ENCODE peak calls at places on chromosomes 7 and 10, in eight cellular contexts. One of them, this sample, is unnamed.

GRCh38 chr10:105187243-105187642 is 546.2 kb downstream of the SORCS3 start:
- DNase-seq in heart left ventricle: no peak
- DNase-seq in effector memory CD4-positive, alpha-beta T cell: no peak
- DNase-seq in astrocyte of the cerebellum: peak
- DNase-seq in lung: no peak
- DNase-seq in H7: no peak
- DNase-seq in dorsolateral prefrontal cortex: no peak
- DNase-seq in astrocyte of the spinal cord: peak
- DNase-seq in this sample: no peak

GRCh38 chr10:51910596-51910995 is 211.2 kb upstream of the CSTF2T start:
- DNase-seq in heart left ventricle: no peak
- DNase-seq in effector memory CD4-positive, alpha-beta T cell: no peak
- DNase-seq in astrocyte of the cerebellum: no peak
- DNase-seq in lung: no peak
- DNase-seq in H7: no peak
- DNase-seq in dorsolateral prefrontal cortex: no peak
- DNase-seq in astrocyte of the spinal cord: no peak
- DNase-seq in this sample: no peak

GRCh38 chr7:45080265-45080957 is 8.4 kb downstream of the NACAD start:
- DNase-seq in heart left ventricle: no peak
- DNase-seq in effector memory CD4-positive, alpha-beta T cell: no peak
- DNase-seq in astrocyte of the cerebellum: no peak
- DNase-seq in lung: no peak
- DNase-seq in H7: peak
- DNase-seq in dorsolateral prefrontal cortex: no peak
- DNase-seq in astrocyte of the spinal cord: no peak
- DNase-seq in this sample: no peak

GRCh38 chr10:15370741-15371701 is at the start of gene FAM171A1:
- DNase-seq in heart left ventricle: peak
- DNase-seq in effector memory CD4-positive, alpha-beta T cell: peak
- DNase-seq in astrocyte of the cerebellum: no peak
- DNase-seq in lung: no peak
- DNase-seq in H7: peak
- DNase-seq in dorsolateral prefrontal cortex: peak
- DNase-seq in astrocyte of the spinal cord: peak
- DNase-seq in this sample: no peak

GRCh38 chr10:29064665-29065064 is 224.2 kb upstream of the LYZL1 start:
- DNase-seq in heart left ventricle: no peak
- DNase-seq in effector memory CD4-positive, alpha-beta T cell: no peak
- DNase-seq in astrocyte of the cerebellum: no peak
- DNase-seq in lung: no peak
- DNase-seq in H7: no peak
- DNase-seq in dorsolateral prefrontal cortex: no peak
- DNase-seq in astrocyte of the spinal cord: no peak
- DNase-seq in this sample: no peak

GRCh38 chr7:3722396-3722846 is 421.4 kb downstream of the SDK1 start:
- DNase-seq in heart left ventricle: no peak
- DNase-seq in effector memory CD4-positive, alpha-beta T cell: no peak
- DNase-seq in astrocyte of the cerebellum: no peak
- DNase-seq in lung: no peak
- DNase-seq in H7: peak
- DNase-seq in dorsolateral prefrontal cortex: peak
- DNase-seq in astrocyte of the spinal cord: peak
- DNase-seq in this sample: no peak

GRCh38 chr10:31602541-31603244 is 283.7 kb downstream of the ZEB1 start:
- DNase-seq in heart left ventricle: peak
- DNase-seq in effector memory CD4-positive, alpha-beta T cell: no peak
- DNase-seq in astrocyte of the cerebellum: no peak
- DNase-seq in lung: peak
- DNase-seq in H7: peak
- DNase-seq in dorsolateral prefrontal cortex: peak
- DNase-seq in astrocyte of the spinal cord: peak
- DNase-seq in this sample: no peak

GRCh38 chr7:107387077-107387476 is 82.8 kb upstream of the GPR22 start:
- DNase-seq in heart left ventricle: peak
- DNase-seq in effector memory CD4-positive, alpha-beta T cell: no peak
- DNase-seq in astrocyte of the cerebellum: peak
- DNase-seq in lung: no peak
- DNase-seq in H7: peak
- DNase-seq in dorsolateral prefrontal cortex: no peak
- DNase-seq in astrocyte of the spinal cord: peak
- DNase-seq in this sample: no peak

GRCh38 chr7:75054744-75055527 is 18.7 kb downstream of the RCC1L start:
- DNase-seq in heart left ventricle: peak
- DNase-seq in effector memory CD4-positive, alpha-beta T cell: no peak
- DNase-seq in astrocyte of the cerebellum: peak
- DNase-seq in lung: peak
- DNase-seq in H7: no peak
- DNase-seq in dorsolateral prefrontal cortex: peak
- DNase-seq in astrocyte of the spinal cord: peak
- DNase-seq in this sample: peak

GRCh38 chr7:109059089-109059488 is 489.4 kb downstream of the DNAJB9 start:
- DNase-seq in heart left ventricle: no peak
- DNase-seq in effector memory CD4-positive, alpha-beta T cell: no peak
- DNase-seq in astrocyte of the cerebellum: no peak
- DNase-seq in lung: no peak
- DNase-seq in H7: no peak
- DNase-seq in dorsolateral prefrontal cortex: no peak
- DNase-seq in astrocyte of the spinal cord: no peak
- DNase-seq in this sample: no peak

GRCh38 chr10:130485241-130485957 is 349.2 kb downstream of the GLRX3 start:
- DNase-seq in heart left ventricle: no peak
- DNase-seq in effector memory CD4-positive, alpha-beta T cell: no peak
- DNase-seq in astrocyte of the cerebellum: no peak
- DNase-seq in lung: no peak
- DNase-seq in H7: peak
- DNase-seq in dorsolateral prefrontal cortex: no peak
- DNase-seq in astrocyte of the spinal cord: no peak
- DNase-seq in this sample: no peak

GRCh38 chr7:4248295-4248694 is 433.8 kb upstream of the FOXK1 start:
- DNase-seq in heart left ventricle: no peak
- DNase-seq in effector memory CD4-positive, alpha-beta T cell: no peak
- DNase-seq in astrocyte of the cerebellum: no peak
- DNase-seq in lung: no peak
- DNase-seq in H7: no peak
- DNase-seq in dorsolateral prefrontal cortex: no peak
- DNase-seq in astrocyte of the spinal cord: no peak
- DNase-seq in this sample: no peak

GRCh38 chr7:107982463-107982862 is 20.5 kb downstream of the LAMB1 start:
- DNase-seq in heart left ventricle: no peak
- DNase-seq in effector memory CD4-positive, alpha-beta T cell: no peak
- DNase-seq in astrocyte of the cerebellum: no peak
- DNase-seq in lung: no peak
- DNase-seq in H7: no peak
- DNase-seq in dorsolateral prefrontal cortex: no peak
- DNase-seq in astrocyte of the spinal cord: no peak
- DNase-seq in this sample: no peak

GRCh38 chr10:86311176-86311575 is 55.4 kb downstream of the GRID1 start:
- DNase-seq in heart left ventricle: no peak
- DNase-seq in effector memory CD4-positive, alpha-beta T cell: no peak
- DNase-seq in astrocyte of the cerebellum: no peak
- DNase-seq in lung: no peak
- DNase-seq in H7: no peak
- DNase-seq in dorsolateral prefrontal cortex: no peak
- DNase-seq in astrocyte of the spinal cord: no peak
- DNase-seq in this sample: no peak

GRCh38 chr10:43249962-43250624 is 16.8 kb downstream of the RASGEF1A start:
- DNase-seq in heart left ventricle: peak
- DNase-seq in effector memory CD4-positive, alpha-beta T cell: no peak
- DNase-seq in astrocyte of the cerebellum: no peak
- DNase-seq in lung: no peak
- DNase-seq in H7: peak
- DNase-seq in dorsolateral prefrontal cortex: no peak
- DNase-seq in astrocyte of the spinal cord: no peak
- DNase-seq in this sample: no peak

GRCh38 chr7:157496426-157497275 is 159.8 kb downstream of the DNAJB6 start:
- DNase-seq in heart left ventricle: no peak
- DNase-seq in effector memory CD4-positive, alpha-beta T cell: no peak
- DNase-seq in astrocyte of the cerebellum: no peak
- DNase-seq in lung: no peak
- DNase-seq in H7: peak
- DNase-seq in dorsolateral prefrontal cortex: no peak
- DNase-seq in astrocyte of the spinal cord: no peak
- DNase-seq in this sample: no peak

GRCh38 chr10:110488124-110488681 is 9.5 kb upstream of the DUSP5 start:
- DNase-seq in heart left ventricle: no peak
- DNase-seq in effector memory CD4-positive, alpha-beta T cell: no peak
- DNase-seq in astrocyte of the cerebellum: no peak
- DNase-seq in lung: no peak
- DNase-seq in H7: no peak
- DNase-seq in dorsolateral prefrontal cortex: no peak
- DNase-seq in astrocyte of the spinal cord: peak
- DNase-seq in this sample: no peak

GRCh38 chr10:27369832-27370231 is 129.2 kb upstream of the ACBD5 start:
- DNase-seq in heart left ventricle: no peak
- DNase-seq in effector memory CD4-positive, alpha-beta T cell: no peak
- DNase-seq in astrocyte of the cerebellum: no peak
- DNase-seq in lung: no peak
- DNase-seq in H7: no peak
- DNase-seq in dorsolateral prefrontal cortex: no peak
- DNase-seq in astrocyte of the spinal cord: no peak
- DNase-seq in this sample: no peak

GRCh38 chr10:7968510-7968909 is 86.0 kb upstream of the GATA3 start:
- DNase-seq in heart left ventricle: no peak
- DNase-seq in effector memory CD4-positive, alpha-beta T cell: no peak
- DNase-seq in astrocyte of the cerebellum: no peak
- DNase-seq in lung: no peak
- DNase-seq in H7: no peak
- DNase-seq in dorsolateral prefrontal cortex: no peak
- DNase-seq in astrocyte of the spinal cord: no peak
- DNase-seq in this sample: no peak

GRCh38 chr10:11886138-11886474 is 63.0 kb downstream of the PROSER2 start:
- DNase-seq in heart left ventricle: no peak
- DNase-seq in effector memory CD4-positive, alpha-beta T cell: no peak
- DNase-seq in astrocyte of the cerebellum: no peak
- DNase-seq in lung: no peak
- DNase-seq in H7: no peak
- DNase-seq in dorsolateral prefrontal cortex: no peak
- DNase-seq in astrocyte of the spinal cord: no peak
- DNase-seq in this sample: no peak

GRCh38 chr10:3100856-3101640 is 33.7 kb downstream of the PFKP start:
- DNase-seq in heart left ventricle: no peak
- DNase-seq in effector memory CD4-positive, alpha-beta T cell: no peak
- DNase-seq in astrocyte of the cerebellum: no peak
- DNase-seq in lung: no peak
- DNase-seq in H7: no peak
- DNase-seq in dorsolateral prefrontal cortex: no peak
- DNase-seq in astrocyte of the spinal cord: no peak
- DNase-seq in this sample: no peak

GRCh38 chr10:17737021-17737965 is 14.7 kb upstream of the TMEM236 start:
- DNase-seq in heart left ventricle: peak
- DNase-seq in effector memory CD4-positive, alpha-beta T cell: no peak
- DNase-seq in astrocyte of the cerebellum: peak
- DNase-seq in lung: no peak
- DNase-seq in H7: no peak
- DNase-seq in dorsolateral prefrontal cortex: no peak
- DNase-seq in astrocyte of the spinal cord: peak
- DNase-seq in this sample: peak

GRCh38 chr10:110209926-110210662 is 2.7 kb downstream of the MXI1 start:
- DNase-seq in heart left ventricle: peak
- DNase-seq in effector memory CD4-positive, alpha-beta T cell: peak
- DNase-seq in astrocyte of the cerebellum: no peak
- DNase-seq in lung: no peak
- DNase-seq in H7: peak
- DNase-seq in dorsolateral prefrontal cortex: peak
- DNase-seq in astrocyte of the spinal cord: peak
- DNase-seq in this sample: no peak

GRCh38 chr10:5663692-5664427 is 2.5 kb downstream of the ASB13 start:
- DNase-seq in heart left ventricle: peak
- DNase-seq in effector memory CD4-positive, alpha-beta T cell: no peak
- DNase-seq in astrocyte of the cerebellum: no peak
- DNase-seq in lung: no peak
- DNase-seq in H7: peak
- DNase-seq in dorsolateral prefrontal cortex: no peak
- DNase-seq in astrocyte of the spinal cord: no peak
- DNase-seq in this sample: no peak

GRCh38 chr10:100697070-100697469 is 48.3 kb upstream of the PAX2 start:
- DNase-seq in heart left ventricle: no peak
- DNase-seq in effector memory CD4-positive, alpha-beta T cell: no peak
- DNase-seq in astrocyte of the cerebellum: no peak
- DNase-seq in lung: no peak
- DNase-seq in H7: no peak
- DNase-seq in dorsolateral prefrontal cortex: no peak
- DNase-seq in astrocyte of the spinal cord: peak
- DNase-seq in this sample: no peak

GRCh38 chr7:102305414-102306268 is 19.0 kb downstream of the SH2B2 start:
- DNase-seq in heart left ventricle: no peak
- DNase-seq in effector memory CD4-positive, alpha-beta T cell: no peak
- DNase-seq in astrocyte of the cerebellum: no peak
- DNase-seq in lung: no peak
- DNase-seq in H7: no peak
- DNase-seq in dorsolateral prefrontal cortex: no peak
- DNase-seq in astrocyte of the spinal cord: no peak
- DNase-seq in this sample: no peak
- H3K4me3 ChIP-seq in heart left ventricle: no peak
- H3K4me3 ChIP-seq in effector memory CD4-positive, alpha-beta T cell: no peak
- H3K4me3 ChIP-seq in astrocyte of the cerebellum: no peak
- H3K4me3 ChIP-seq in lung: no peak
- H3K4me3 ChIP-seq in H7: no peak
- H3K4me3 ChIP-seq in dorsolateral prefrontal cortex: no peak
- H3K4me3 ChIP-seq in astrocyte of the spinal cord: no peak
- H3K4me3 ChIP-seq in this sample: no peak

GRCh38 chr10:79048639-79049550 is 19.9 kb upstream of the ZMIZ1 start:
- DNase-seq in heart left ventricle: no peak
- DNase-seq in effector memory CD4-positive, alpha-beta T cell: no peak
- DNase-seq in astrocyte of the cerebellum: no peak
- DNase-seq in lung: no peak
- DNase-seq in H7: peak
- DNase-seq in dorsolateral prefrontal cortex: no peak
- DNase-seq in astrocyte of the spinal cord: no peak
- DNase-seq in this sample: no peak
- H3K4me3 ChIP-seq in heart left ventricle: no peak
- H3K4me3 ChIP-seq in effector memory CD4-positive, alpha-beta T cell: peak
- H3K4me3 ChIP-seq in astrocyte of the cerebellum: no peak
- H3K4me3 ChIP-seq in lung: no peak
- H3K4me3 ChIP-seq in H7: no peak
- H3K4me3 ChIP-seq in dorsolateral prefrontal cortex: no peak
- H3K4me3 ChIP-seq in astrocyte of the spinal cord: no peak
- H3K4me3 ChIP-seq in this sample: no peak

GRCh38 chr7:139738101-139738489 is 39.7 kb downstream of the HIPK2 start:
- DNase-seq in heart left ventricle: no peak
- DNase-seq in effector memory CD4-positive, alpha-beta T cell: no peak
- DNase-seq in astrocyte of the cerebellum: no peak
- DNase-seq in lung: no peak
- DNase-seq in H7: no peak
- DNase-seq in dorsolateral prefrontal cortex: no peak
- DNase-seq in astrocyte of the spinal cord: peak
- DNase-seq in this sample: no peak
- H3K4me3 ChIP-seq in heart left ventricle: no peak
- H3K4me3 ChIP-seq in effector memory CD4-positive, alpha-beta T cell: no peak
- H3K4me3 ChIP-seq in astrocyte of the cerebellum: no peak
- H3K4me3 ChIP-seq in lung: no peak
- H3K4me3 ChIP-seq in H7: no peak
- H3K4me3 ChIP-seq in dorsolateral prefrontal cortex: no peak
- H3K4me3 ChIP-seq in astrocyte of the spinal cord: no peak
- H3K4me3 ChIP-seq in this sample: no peak

DNA sequence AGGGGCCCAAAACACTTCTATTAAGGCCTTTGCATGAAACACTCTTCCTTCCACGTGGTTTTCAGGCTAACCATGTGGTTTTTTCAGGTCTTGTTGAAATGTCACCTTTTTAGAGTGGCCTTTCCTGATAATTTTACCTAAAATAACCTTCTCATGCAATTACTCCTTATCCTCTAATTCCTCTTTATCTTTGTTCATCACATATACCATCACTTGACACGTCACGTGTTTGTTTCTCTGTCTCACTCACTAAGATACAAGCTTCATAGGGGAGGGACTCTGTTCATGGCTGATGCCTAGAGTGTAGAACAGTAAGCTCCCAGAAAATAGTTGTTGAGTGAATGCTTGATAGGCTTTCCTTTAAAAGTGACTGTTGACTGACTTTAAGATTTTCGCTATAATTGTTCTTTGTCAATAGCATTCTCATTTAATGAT is 63.7 kb downstream of the ST7 start:
- DNase-seq in heart left ventricle: no peak
- DNase-seq in effector memory CD4-positive, alpha-beta T cell: no peak
- DNase-seq in astrocyte of the cerebellum: no peak
- DNase-seq in lung: no peak
- DNase-seq in H7: no peak
- DNase-seq in dorsolateral prefrontal cortex: no peak
- DNase-seq in astrocyte of the spinal cord: no peak
- DNase-seq in this sample: no peak
- H3K4me3 ChIP-seq in heart left ventricle: no peak
- H3K4me3 ChIP-seq in effector memory CD4-positive, alpha-beta T cell: no peak
- H3K4me3 ChIP-seq in astrocyte of the cerebellum: no peak
- H3K4me3 ChIP-seq in lung: no peak
- H3K4me3 ChIP-seq in H7: no peak
- H3K4me3 ChIP-seq in dorsolateral prefrontal cortex: no peak
- H3K4me3 ChIP-seq in astrocyte of the spinal cord: no peak
- H3K4me3 ChIP-seq in this sample: no peak

This sample was measured in AG04450.